ENCODE peak calls at places on chromosomes 13 and 19, in four cellular contexts. M is fibroblast of mammary gland, U is foreskin fibroblast, N is WTC11. S is an unnamed sample.

GRCh38 chr13:84400711-84401110 is 518.4 kb upstream of the SLITRK1 start:
- DNase-seq in U (peak), M (peak), N (no peak), S (peak)

GRCh38 chr19:10339380-10339960 is at the start of gene ICAM3:
- DNase-seq in N (no peak), U (no peak), M (no peak), S (no peak)

GRCh38 chr19:35885225-35885624 is 15.1 kb downstream of the NFKBID start:
- DNase-seq in N (no peak), M (no peak), U (no peak), S (no peak)

GRCh38 chr13:70473912-70474311 is 365.7 kb upstream of the KLHL1 start:
- DNase-seq in U (no peak), N (no peak), M (no peak), S (no peak)

GRCh38 chr13:89550842-89551422 is 1796.6 kb upstream of the MIR17HG start:
- DNase-seq in M (no peak), N (no peak), U (no peak), S (no peak)

GRCh38 chr19:3336680-3337523 is 29.5 kb upstream of the NFIC start:
- DNase-seq in M (peak), U (peak), N (no peak), S (no peak)

GRCh38 chr19:39696418-39696817 is 7.9 kb upstream of the LGALS14 start:
- DNase-seq in N (no peak), U (no peak), M (peak), S (no peak)

GRCh38 chr13:65911546-65912193 is 1318.5 kb downstream of the PCDH9 start:
- DNase-seq in M (no peak), N (no peak), U (no peak), S (no peak)

GRCh38 chr19:18475004-18475453 is 37.1 kb upstream of the ISYNA1 start:
- DNase-seq in M (no peak), N (no peak), U (no peak), S (no peak)

GRCh38 chr19:9431475-9431874 is 3.9 kb downstream of the ZNF266 start:
- DNase-seq in N (peak), U (no peak), M (peak), S (peak)

GRCh38 chr13:40377783-40378182 is 288.7 kb downstream of the FOXO1 start:
- DNase-seq in M (peak), N (no peak), U (peak), S (no peak)

GRCh38 chr13:47135800-47136658 is 239.2 kb upstream of the HTR2A start:
- DNase-seq in M (no peak), U (no peak), N (no peak), S (no peak)

GRCh38 chr13:73228546-73228945 is 169.7 kb downstream of the KLF5 start:
- DNase-seq in M (peak), U (no peak), N (no peak), S (peak)

GRCh38 chr13:101007245-101007644 is 332.6 kb upstream of the TMTC4 start:
- DNase-seq in N (no peak), M (no peak), U (no peak), S (no peak)

GRCh38 chr19:3867971-3868769 is 668 bp downstream of the ZFR2 start:
- DNase-seq in U (no peak), M (no peak), N (peak), S (no peak)

GRCh38 chr13:32988588-32989256 is 27.5 kb upstream of the KL start:
- DNase-seq in N (no peak), M (peak), U (no peak), S (no peak)
- TF ChIP-seq CTCF in N (no peak), M (no peak), U (no peak), S (no peak)

GRCh38 chr13:99122171-99122570 is 78.5 kb upstream of the UBAC2 start:
- DNase-seq in M (no peak), N (no peak), U (no peak), S (no peak)
- TF ChIP-seq CTCF in M (no peak), N (no peak), U (no peak), S (no peak)

DNA sequence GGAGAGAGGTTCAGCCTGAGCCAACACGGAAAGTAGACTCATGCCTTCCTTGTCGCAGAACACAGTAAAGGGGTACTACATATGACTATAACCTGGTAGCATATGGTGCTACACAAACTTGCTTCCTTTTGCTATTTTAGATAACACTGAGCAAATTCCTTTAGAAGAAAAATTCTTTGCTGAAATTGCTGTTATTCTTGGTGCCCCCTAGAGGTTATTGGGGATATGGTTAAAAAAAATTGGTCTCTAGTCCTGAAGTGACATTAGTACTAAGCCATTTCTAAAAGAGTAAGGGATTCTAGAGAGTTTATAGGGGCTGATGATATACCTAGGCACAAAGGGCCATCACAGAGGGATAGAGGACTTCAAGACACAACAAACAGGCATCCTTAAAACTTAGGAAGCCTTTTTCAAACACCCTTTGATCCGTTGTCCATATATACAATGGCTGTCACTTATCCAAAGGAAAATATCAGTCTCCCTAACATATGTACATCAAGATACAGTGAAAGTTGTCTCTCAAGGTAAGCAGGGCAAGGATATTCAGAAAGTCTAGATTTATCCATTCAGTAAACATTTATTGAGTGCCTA is 13.9 kb upstream of the HS6ST3 start:
- DNase-seq in N (no peak), U (peak), M (peak), S (peak)
- TF ChIP-seq CTCF in N (peak), U (peak), M (peak), S (peak)

DNA sequence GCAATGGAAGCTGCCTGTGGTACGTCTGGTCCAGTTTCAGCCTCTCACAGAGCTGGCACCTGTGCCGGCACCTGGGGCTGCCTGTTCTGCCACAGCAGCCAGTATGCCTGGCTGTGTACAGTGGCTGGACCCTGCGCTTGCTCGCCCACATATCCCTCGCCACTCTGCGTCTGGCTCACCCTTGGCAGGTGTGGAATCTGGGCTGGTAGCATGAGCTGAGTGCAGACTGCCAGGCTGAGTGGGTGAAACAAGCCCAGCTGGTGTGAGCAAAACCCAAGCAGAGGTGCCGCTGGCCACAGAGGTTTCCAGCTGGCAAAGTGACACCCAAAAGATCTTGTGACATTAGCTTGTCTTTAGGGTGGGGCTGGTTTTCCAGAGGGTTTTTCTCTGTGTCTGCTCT is 80.7 kb downstream of the ING1 start:
- DNase-seq in N (no peak), M (no peak), U (no peak), S (no peak)
- TF ChIP-seq CTCF in N (no peak), M (no peak), U (no peak), S (no peak)

DNA sequence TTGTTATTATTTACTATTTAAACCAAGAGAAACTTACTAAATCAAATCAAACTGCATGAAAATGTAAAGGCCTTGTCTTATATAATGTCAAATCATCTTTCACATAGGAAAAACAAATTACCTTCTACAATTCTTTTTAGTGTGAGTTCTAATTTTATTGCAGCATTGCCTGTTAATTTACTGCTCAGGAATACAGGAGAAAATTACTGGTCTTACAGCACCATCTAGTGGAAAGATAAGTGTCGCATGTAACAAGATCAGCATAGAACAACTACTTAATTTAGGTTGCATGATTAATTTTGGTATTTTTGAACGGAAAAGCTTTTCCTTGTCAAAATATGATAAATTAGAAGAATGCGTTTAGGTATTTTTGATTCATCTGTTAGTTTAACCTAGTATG is 502.7 kb downstream of the UQCRFS1 start:
- DNase-seq in U (peak), M (peak), N (no peak), S (peak)
- TF ChIP-seq CTCF in U (peak), M (peak), N (peak), S (peak)

GRCh38 chr13:92355213-92355612 is 871.4 kb upstream of the GPC6 start:
- DNase-seq in U (no peak), M (peak), N (peak), S (no peak)
- TF ChIP-seq CTCF in U (no peak), M (peak), N (no peak), S (no peak)

GRCh38 chr13:77915676-77916075 is 3.0 kb downstream of the EDNRB start:
- DNase-seq in U (no peak), M (peak), N (no peak), S (no peak)

GRCh38 chr13:77919351-77920294 is 992 bp upstream of the EDNRB start:
- DNase-seq in N (peak), U (no peak), M (peak), S (no peak)

GRCh38 chr13:77916481-77916880 is 2.1 kb downstream of the EDNRB start:
- DNase-seq in U (no peak), M (peak), N (no peak), S (no peak)

GRCh38 chr13:77918391-77919261 is at the start of gene EDNRB:
- DNase-seq in U (no peak), M (peak), N (peak), S (no peak)
- TF ChIP-seq CTCF in U (no peak), M (peak), N (no peak), S (no peak)

DNA sequence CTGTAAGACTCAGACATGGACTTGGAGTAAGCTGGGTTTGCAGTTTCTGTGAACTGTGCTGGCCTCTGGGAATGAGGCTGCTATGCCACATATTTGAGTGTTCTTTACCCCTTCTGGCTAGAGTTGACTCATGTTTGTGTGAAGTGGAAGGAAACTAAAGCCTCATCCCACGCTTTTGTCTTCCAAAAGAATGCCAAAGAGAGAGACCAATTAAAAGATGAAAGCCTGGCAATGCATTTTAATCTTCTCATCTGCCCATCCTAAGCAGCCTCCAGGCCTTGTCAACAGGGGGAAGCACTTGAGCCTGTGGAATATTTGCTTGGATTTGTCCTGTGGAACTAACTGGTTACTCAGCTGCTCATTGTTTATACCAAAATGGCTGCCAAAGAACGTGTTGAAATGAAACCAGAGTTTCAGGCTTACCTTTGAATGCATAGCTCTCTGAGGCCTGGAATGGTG is 49.1 kb downstream of the LMO7 start:
- DNase-seq in N (no peak), U (peak), M (peak), S (peak)
- TF ChIP-seq CTCF in N (no peak), U (peak), M (peak), S (peak)

DNA sequence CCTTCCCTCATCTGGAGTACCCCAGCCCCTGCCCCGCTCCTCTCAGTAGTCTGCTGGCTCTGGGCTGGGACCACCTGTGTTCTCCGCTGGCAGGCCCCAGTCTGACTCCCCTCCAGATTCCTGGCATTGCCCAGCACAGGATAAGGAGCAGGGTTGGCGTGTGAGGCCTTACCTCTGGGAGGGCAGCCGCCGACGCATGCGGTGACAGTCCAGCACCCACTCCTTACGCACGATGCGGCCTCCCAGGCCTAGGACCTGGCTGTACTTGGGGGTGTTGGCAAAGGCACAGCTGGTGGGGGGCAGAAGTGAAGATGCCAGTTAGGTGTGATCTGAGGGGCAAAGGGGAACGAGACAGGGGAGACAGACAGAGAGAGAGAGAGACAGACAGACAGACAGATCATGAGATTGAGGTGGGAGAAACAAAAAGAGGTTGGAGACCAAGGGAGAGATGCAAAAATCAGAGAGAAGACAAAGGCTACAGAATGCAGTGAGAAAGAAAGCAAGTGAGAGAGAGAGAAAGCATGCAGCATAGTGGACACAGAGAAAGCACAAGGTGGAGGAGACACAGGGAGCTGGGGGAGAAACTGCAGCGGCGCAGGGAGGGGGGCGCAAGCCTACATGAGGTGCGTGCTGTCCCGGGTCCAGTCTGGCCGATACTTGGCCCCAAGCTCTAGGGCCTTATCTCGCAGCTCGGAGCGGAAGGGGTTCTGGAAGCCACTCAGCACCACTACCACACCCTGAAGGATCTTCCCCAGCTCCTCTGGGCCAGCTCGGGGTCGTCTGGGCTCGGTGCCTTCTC is 18.6 kb downstream of the ZNF575 start:
- DNase-seq in M (no peak), U (no peak), N (no peak), S (no peak)
- TF ChIP-seq CTCF in M (no peak), U (no peak), N (no peak), S (no peak)